ENCODE peak calls at places on chromosomes 16 and 17, in ten cellular contexts. S is cardiac muscle cell; W is lower lobe of right lung; F is Caco-2; A is retinal pigment epithelial cell; Y is H7; U is adipocyte; X is CD8-positive, alpha-beta T cell; J is keratinocyte; E is brain microvascular endothelial cell. L is an unnamed sample.
A peak's percentile ranks its signal among the peaks of the same experiment; 100 is the strongest.

GRCh38 chr17:73142763-73143395 is 21.9 kb upstream of the SSTR2 start:
- DNase-seq in S (no peak), W (no peak), F (no peak), A (no peak), Y (no peak), U (no peak), X (no peak), J (no peak), E (peak; percentile 43), L (no peak)

GRCh38 chr17:78990349-78991016 is 10.8 kb upstream of the LGALS3BP start:
- DNase-seq in S (no peak), W (peak; percentile 37), F (no peak), A (no peak), Y (no peak), U (no peak), X (no peak), J (no peak), E (no peak), L (no peak)

GRCh38 chr16:24117680-24118079 is 138.5 kb upstream of the CACNG3 start:
- DNase-seq in S (no peak), W (no peak), F (no peak), A (no peak), Y (peak; percentile 21), U (no peak), X (no peak), J (no peak), E (no peak), L (no peak)

GRCh38 chr17:81049372-81049911 is 14.5 kb downstream of the BAIAP2 start:
- DNase-seq in S (no peak), W (no peak), F (no peak), A (no peak), Y (no peak), U (no peak), X (no peak), J (no peak), E (no peak), L (no peak)

GRCh38 chr17:34798581-34798980 is 162.7 kb downstream of the CCT6B start:
- DNase-seq in S (no peak), W (no peak), F (no peak), A (no peak), Y (peak; percentile 71), U (no peak), X (no peak), J (no peak), E (no peak), L (no peak)

GRCh38 chr17:82378741-82379021 is 7.1 kb downstream of the UTS2R start:
- DNase-seq in S (no peak), W (no peak), F (no peak), A (no peak), Y (no peak), U (no peak), X (no peak), J (no peak), E (no peak), L (no peak)

GRCh38 chr16:84484579-84485254 is 19.7 kb downstream of the MEAK7 start:
- DNase-seq in S (peak; percentile 62), W (no peak), F (peak; percentile 65), A (peak; percentile 38), Y (peak; percentile 86), U (peak; percentile 77), X (no peak), J (no peak), E (peak; percentile 62), L (no peak)

GRCh38 chr17:49616086-49616485 is 40.4 kb downstream of the NXPH3 start:
- DNase-seq in S (no peak), W (no peak), F (no peak), A (no peak), Y (peak; percentile 26), U (no peak), X (no peak), J (no peak), E (no peak), L (no peak)

GRCh38 chr17:60442271-60443201 is 20.2 kb downstream of the CHCT1 start:
- DNase-seq in S (no peak), W (no peak), F (no peak), A (no peak), Y (no peak), U (peak; percentile 46), X (no peak), J (no peak), E (peak; percentile 38), L (no peak)

GRCh38 chr17:38428150-38428642 is at the start of gene ARHGAP23:
- DNase-seq in S (peak; percentile 73), W (peak; percentile 79), F (no peak), A (no peak), Y (peak; percentile 94), U (peak; percentile 88), X (peak; percentile 16), J (no peak), E (no peak), L (no peak)

GRCh38 chr17:40724656-40725055 is 21.1 kb upstream of the KRT24 start:
- DNase-seq in S (no peak), W (no peak), F (no peak), A (no peak), Y (no peak), U (no peak), X (no peak), J (no peak), E (no peak), L (no peak)

GRCh38 chr16:19583665-19584300 is 28.3 kb downstream of the VPS35L start:
- DNase-seq in S (peak; percentile 73), W (no peak), F (no peak), A (no peak), Y (peak; percentile 54), U (peak; percentile 81), X (no peak), J (peak; percentile 15), E (peak; percentile 47), L (no peak)

GRCh38 chr17:6254036-6254435 is 180.9 kb downstream of the AIPL1 start:
- DNase-seq in S (no peak), W (no peak), F (no peak), A (peak; percentile 90), Y (no peak), U (no peak), X (no peak), J (no peak), E (no peak), L (peak; percentile 54)

GRCh38 chr16:68343137-68343536 is 32.3 kb downstream of the PRMT7 start:
- DNase-seq in S (no peak), W (no peak), F (no peak), A (no peak), Y (no peak), U (no peak), X (no peak), J (no peak), E (no peak), L (no peak)

GRCh38 chr16:87496101-87496801 is 3.4 kb upstream of the ZCCHC14 start:
- DNase-seq in S (no peak), W (no peak), F (no peak), A (no peak), Y (no peak), U (no peak), X (no peak), J (no peak), E (no peak), L (no peak)
- H3K4me3 ChIP-seq in S (no peak overlapping the region), W (no peak overlapping the region), F (no peak overlapping the region), A (no peak overlapping the region), Y (no peak overlapping the region), U (no peak overlapping the region), X (no peak overlapping the region), J (no peak overlapping the region), E (no peak overlapping the region), L (no peak overlapping the region)

GRCh38 chr17:19738757-19739156 is 9.3 kb downstream of the ALDH3A1 start:
- DNase-seq in S (no peak), W (no peak), F (no peak), A (no peak), Y (no peak), U (no peak), X (no peak), J (no peak), E (no peak), L (no peak)

GRCh38 chr17:19740933-19741332 is 7.2 kb downstream of the ALDH3A1 start:
- DNase-seq in S (no peak), W (no peak), F (no peak), A (no peak), Y (no peak), U (no peak), X (no peak), J (no peak), E (no peak), L (no peak)

GRCh38 chr17:19737305-19738072 is 10.6 kb downstream of the ALDH3A1 start:
- DNase-seq in S (no peak), W (no peak), F (no peak), A (no peak), Y (no peak), U (no peak), X (no peak), J (no peak), E (no peak), L (no peak)

GRCh38 chr17:19738073-19738449 is 10.0 kb downstream of the ALDH3A1 start:
- DNase-seq in S (no peak), W (no peak), F (no peak), A (no peak), Y (no peak), U (no peak), X (no peak), J (no peak), E (no peak), L (no peak)

GRCh38 chr17:19739241-19740201 is 8.6 kb downstream of the ALDH3A1 start:
- DNase-seq in S (no peak), W (no peak), F (no peak), A (no peak), Y (no peak), U (no peak), X (no peak), J (no peak), E (no peak), L (no peak)
- H3K4me3 ChIP-seq in S (no peak overlapping the region), W (no peak overlapping the region), F (no peak overlapping the region), A (no peak overlapping the region), Y (no peak overlapping the region), U (no peak overlapping the region), X (no peak overlapping the region), J (no peak overlapping the region), E (no peak overlapping the region), L (no peak overlapping the region)

DNA sequence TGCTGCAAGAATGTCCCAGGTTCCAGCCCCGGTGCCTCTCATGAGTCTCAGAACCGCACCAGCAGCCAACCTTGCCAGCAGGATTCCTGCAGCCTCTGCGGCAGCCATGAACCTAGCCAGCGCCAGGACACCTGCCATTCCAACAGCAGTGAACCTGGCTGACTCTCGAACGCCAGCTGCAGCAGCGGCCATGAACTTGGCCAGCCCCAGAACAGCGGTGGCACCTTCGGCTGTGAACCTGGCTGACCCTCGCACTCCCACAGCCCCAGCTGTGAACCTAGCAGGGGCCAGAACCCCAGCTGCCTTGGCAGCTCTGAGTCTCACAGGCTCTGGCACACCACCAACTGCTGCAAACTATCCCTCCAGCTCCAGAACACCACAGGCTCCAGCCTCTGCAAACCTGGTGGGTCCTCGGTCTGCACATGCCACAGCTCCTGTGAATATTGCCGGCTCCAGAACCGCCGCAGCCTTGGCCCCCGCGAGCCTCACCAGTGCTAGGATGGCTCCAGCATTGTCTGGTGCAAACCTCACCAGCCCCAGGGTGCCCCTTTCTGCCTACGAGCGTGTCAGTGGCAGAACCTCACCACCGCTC is 9.8 kb downstream of the ELOB start:
- DNase-seq in S (no peak), W (peak; percentile 43), F (no peak), A (no peak), Y (no peak), U (no peak), X (no peak), J (no peak), E (no peak), L (no peak)
- H3K4me3 ChIP-seq in S (no peak overlapping the region), W (no peak overlapping the region), F (no peak overlapping the region), A (no peak overlapping the region), Y (no peak overlapping the region), U (no peak overlapping the region), X (no peak overlapping the region), J (no peak overlapping the region), E (no peak overlapping the region), L (no peak overlapping the region)

GRCh38 chr17:27245230-27245696 is 48.7 kb upstream of the WSB1 start:
- DNase-seq in S (peak; percentile 73), W (peak; percentile 91), F (peak; percentile 90), A (no peak), Y (peak; percentile 88), U (peak; percentile 93), X (peak; percentile 16), J (peak; percentile 55), E (peak; percentile 79), L (peak; percentile 53)
- H3K4me3 ChIP-seq in S (no peak overlapping the region), W (peak overlapping the region; percentile 34), F (no peak overlapping the region), A (peak overlapping the region; percentile 3), Y (no peak overlapping the region), U (peak overlapping the region; percentile 77), X (no peak overlapping the region), J (peak overlapping the region; percentile 63), E (peak overlapping the region; percentile 26), L (peak overlapping the region; percentile 33)